ENCODE peak calls at places on chromosomes 5 and 9, in seven cellular contexts. One of them, this sample, is unnamed.

GRCh38 chr9:27394154-27394825 is 97.3 kb upstream of the EQTN start:
- DNase-seq in GM12878: no peak
- DNase-seq in SK-N-SH: no peak
- DNase-seq in K562: no peak
- DNase-seq in HepG2: no peak
- DNase-seq in HCT116: no peak
- DNase-seq in A549: no peak
- DNase-seq in this sample: no peak

GRCh38 chr5:131634996-131635754 is at the start of gene RAPGEF6:
- DNase-seq in HCT116: peak
- DNase-seq in K562: peak
- DNase-seq in A549: peak
- DNase-seq in SK-N-SH: peak
- DNase-seq in GM12878: peak
- DNase-seq in HepG2: peak
- DNase-seq in this sample: peak

GRCh38 chr9:136851941-136852663 is at the start of gene MAMDC4:
- DNase-seq in HepG2: no peak
- DNase-seq in SK-N-SH: no peak
- DNase-seq in GM12878: no peak
- DNase-seq in K562: no peak
- DNase-seq in A549: no peak
- DNase-seq in HCT116: no peak
- DNase-seq in this sample: no peak

GRCh38 chr5:177382423-177383029 is 1.7 kb upstream of the SLC34A1 start:
- DNase-seq in HepG2: no peak
- DNase-seq in GM12878: no peak
- DNase-seq in HCT116: no peak
- DNase-seq in K562: no peak
- DNase-seq in A549: no peak
- DNase-seq in SK-N-SH: peak
- DNase-seq in this sample: peak

GRCh38 chr5:91151947-91152346 is 231.2 kb downstream of the ARRDC3 start:
- DNase-seq in SK-N-SH: no peak
- DNase-seq in K562: no peak
- DNase-seq in HepG2: peak
- DNase-seq in A549: peak
- DNase-seq in GM12878: no peak
- DNase-seq in HCT116: no peak
- DNase-seq in this sample: peak

GRCh38 chr9:103757062-103757461 is 337.0 kb upstream of the SMC2 start:
- DNase-seq in K562: no peak
- DNase-seq in A549: no peak
- DNase-seq in HepG2: no peak
- DNase-seq in HCT116: no peak
- DNase-seq in SK-N-SH: no peak
- DNase-seq in GM12878: no peak
- DNase-seq in this sample: no peak

GRCh38 chr5:173304591-173304988 is 23.6 kb downstream of the STC2 start:
- DNase-seq in A549: no peak
- DNase-seq in GM12878: no peak
- DNase-seq in K562: no peak
- DNase-seq in HCT116: no peak
- DNase-seq in SK-N-SH: no peak
- DNase-seq in HepG2: peak
- DNase-seq in this sample: no peak

GRCh38 chr9:108551030-108551964 is 304.5 kb downstream of the ACTL7B start:
- DNase-seq in HepG2: no peak
- DNase-seq in SK-N-SH: no peak
- DNase-seq in A549: peak
- DNase-seq in K562: no peak
- DNase-seq in GM12878: no peak
- DNase-seq in HCT116: peak
- DNase-seq in this sample: peak

GRCh38 chr9:95584176-95584575 is 67.4 kb upstream of the PTCH1 start:
- DNase-seq in GM12878: no peak
- DNase-seq in HCT116: no peak
- DNase-seq in A549: no peak
- DNase-seq in SK-N-SH: no peak
- DNase-seq in HepG2: no peak
- DNase-seq in K562: no peak
- DNase-seq in this sample: no peak

GRCh38 chr5:127957183-127957582 is 126.4 kb upstream of the SLC12A2 start:
- DNase-seq in SK-N-SH: peak
- DNase-seq in GM12878: no peak
- DNase-seq in K562: no peak
- DNase-seq in HCT116: no peak
- DNase-seq in A549: peak
- DNase-seq in HepG2: peak
- DNase-seq in this sample: no peak

GRCh38 chr9:74609671-74610416 is 112.7 kb downstream of the RORB start:
- DNase-seq in K562: no peak
- DNase-seq in A549: no peak
- DNase-seq in HepG2: no peak
- DNase-seq in HCT116: no peak
- DNase-seq in GM12878: no peak
- DNase-seq in SK-N-SH: peak
- DNase-seq in this sample: peak

GRCh38 chr5:158435161-158435616 is 576.2 kb upstream of the CLINT1 start:
- DNase-seq in HCT116: no peak
- DNase-seq in GM12878: peak
- DNase-seq in HepG2: no peak
- DNase-seq in A549: no peak
- DNase-seq in SK-N-SH: no peak
- DNase-seq in K562: no peak
- DNase-seq in this sample: no peak

GRCh38 chr5:150612905-150613670 is 27.4 kb upstream of the SYNPO start:
- DNase-seq in K562: no peak
- DNase-seq in HepG2: no peak
- DNase-seq in GM12878: no peak
- DNase-seq in A549: no peak
- DNase-seq in HCT116: no peak
- DNase-seq in SK-N-SH: no peak
- DNase-seq in this sample: no peak

GRCh38 chr9:15182003-15182695 is 124.9 kb downstream of the TTC39B start:
- DNase-seq in SK-N-SH: peak
- DNase-seq in K562: no peak
- DNase-seq in HCT116: no peak
- DNase-seq in A549: no peak
- DNase-seq in GM12878: no peak
- DNase-seq in HepG2: no peak
- DNase-seq in this sample: no peak

GRCh38 chr5:75716715-75717081 is 539 bp downstream of the POC5 start:
- DNase-seq in HepG2: no peak
- DNase-seq in GM12878: no peak
- DNase-seq in A549: no peak
- DNase-seq in SK-N-SH: peak
- DNase-seq in K562: no peak
- DNase-seq in HCT116: no peak
- DNase-seq in this sample: peak

GRCh38 chr5:179837076-179838011 is 16.6 kb downstream of the SQSTM1 start:
- DNase-seq in GM12878: no peak
- DNase-seq in SK-N-SH: no peak
- DNase-seq in HCT116: no peak
- DNase-seq in HepG2: no peak
- DNase-seq in K562: no peak
- DNase-seq in A549: no peak
- DNase-seq in this sample: no peak

GRCh38 chr5:120609570-120609969 is 145.5 kb downstream of the PRR16 start:
- DNase-seq in GM12878: no peak
- DNase-seq in A549: no peak
- DNase-seq in HCT116: no peak
- DNase-seq in HepG2: no peak
- DNase-seq in SK-N-SH: no peak
- DNase-seq in K562: no peak
- DNase-seq in this sample: no peak

GRCh38 chr9:134766587-134766986 is 114.0 kb upstream of the FCN2 start:
- DNase-seq in HepG2: no peak
- DNase-seq in GM12878: no peak
- DNase-seq in K562: no peak
- DNase-seq in A549: no peak
- DNase-seq in SK-N-SH: no peak
- DNase-seq in HCT116: no peak
- DNase-seq in this sample: no peak

GRCh38 chr9:134764870-134765269 is 115.7 kb upstream of the FCN2 start:
- DNase-seq in SK-N-SH: no peak
- DNase-seq in HepG2: no peak
- DNase-seq in HCT116: no peak
- DNase-seq in K562: no peak
- DNase-seq in A549: no peak
- DNase-seq in GM12878: no peak
- DNase-seq in this sample: no peak

GRCh38 chr9:134769084-134769455 is 111.5 kb upstream of the FCN2 start:
- DNase-seq in HepG2: no peak
- DNase-seq in HCT116: no peak
- DNase-seq in SK-N-SH: peak
- DNase-seq in K562: no peak
- DNase-seq in A549: no peak
- DNase-seq in GM12878: no peak
- DNase-seq in this sample: no peak

GRCh38 chr9:134768332-134769083 is 112.1 kb upstream of the FCN2 start:
- DNase-seq in K562: no peak
- DNase-seq in GM12878: no peak
- DNase-seq in HepG2: no peak
- DNase-seq in HCT116: no peak
- DNase-seq in SK-N-SH: no peak
- DNase-seq in A549: no peak
- DNase-seq in this sample: no peak

GRCh38 chr9:134765785-134766184 is 114.8 kb upstream of the FCN2 start:
- DNase-seq in K562: no peak
- DNase-seq in HepG2: no peak
- DNase-seq in SK-N-SH: no peak
- DNase-seq in HCT116: no peak
- DNase-seq in A549: no peak
- DNase-seq in GM12878: no peak
- DNase-seq in this sample: no peak
- H3K4me2 ChIP-seq in K562: no peak
- H3K4me2 ChIP-seq in HepG2: no peak
- H3K4me2 ChIP-seq in SK-N-SH: no peak
- H3K4me2 ChIP-seq in HCT116: no peak
- H3K4me2 ChIP-seq in A549: no peak
- H3K4me2 ChIP-seq in GM12878: peak
- H3K4me2 ChIP-seq in this sample: no peak

GRCh38 chr9:120514599-120514854 is 65.4 kb downstream of the CDK5RAP2 start:
- DNase-seq in HCT116: no peak
- DNase-seq in K562: no peak
- DNase-seq in HepG2: no peak
- DNase-seq in SK-N-SH: no peak
- DNase-seq in A549: no peak
- DNase-seq in GM12878: no peak
- DNase-seq in this sample: no peak

GRCh38 chr9:120510816-120511215 is 69.2 kb downstream of the CDK5RAP2 start:
- DNase-seq in HCT116: no peak
- DNase-seq in HepG2: no peak
- DNase-seq in K562: no peak
- DNase-seq in GM12878: no peak
- DNase-seq in SK-N-SH: no peak
- DNase-seq in A549: no peak
- DNase-seq in this sample: no peak

GRCh38 chr9:120507936-120508510 is 71.9 kb downstream of the CDK5RAP2 start:
- DNase-seq in HCT116: no peak
- DNase-seq in GM12878: no peak
- DNase-seq in K562: peak
- DNase-seq in HepG2: no peak
- DNase-seq in A549: no peak
- DNase-seq in SK-N-SH: no peak
- DNase-seq in this sample: no peak

GRCh38 chr9:120513825-120514598 is 66.0 kb downstream of the CDK5RAP2 start:
- DNase-seq in HCT116: no peak
- DNase-seq in GM12878: no peak
- DNase-seq in HepG2: no peak
- DNase-seq in A549: no peak
- DNase-seq in SK-N-SH: no peak
- DNase-seq in K562: no peak
- DNase-seq in this sample: no peak
- TF ChIP-seq REST in HCT116: no peak
- TF ChIP-seq REST in GM12878: no peak
- TF ChIP-seq REST in HepG2: no peak
- TF ChIP-seq REST in A549: no peak
- TF ChIP-seq REST in SK-N-SH: no peak
- TF ChIP-seq REST in K562: no peak
- TF ChIP-seq REST in this sample: no peak

GRCh38 chr5:135034186-135034962 is at the start of gene PITX1:
- DNase-seq in K562: peak
- DNase-seq in HepG2: peak
- DNase-seq in SK-N-SH: peak
- DNase-seq in GM12878: no peak
- DNase-seq in HCT116: peak
- DNase-seq in A549: peak
- DNase-seq in this sample: peak
- H3K4me2 ChIP-seq in K562: peak
- H3K4me2 ChIP-seq in HepG2: peak
- H3K4me2 ChIP-seq in SK-N-SH: peak
- H3K4me2 ChIP-seq in GM12878: peak
- H3K4me2 ChIP-seq in HCT116: peak
- H3K4me2 ChIP-seq in A549: peak
- H3K4me2 ChIP-seq in this sample: peak

GRCh38 chr5:43068037-43068436 is 27.9 kb upstream of the ANXA2R start:
- DNase-seq in A549: no peak
- DNase-seq in SK-N-SH: no peak
- DNase-seq in HepG2: no peak
- DNase-seq in K562: no peak
- DNase-seq in GM12878: no peak
- DNase-seq in HCT116: no peak
- DNase-seq in this sample: no peak

GRCh38 chr5:43066799-43067741 is 27.0 kb upstream of the ANXA2R start:
- DNase-seq in HCT116: peak
- DNase-seq in K562: peak
- DNase-seq in A549: peak
- DNase-seq in SK-N-SH: peak
- DNase-seq in GM12878: peak
- DNase-seq in HepG2: peak
- DNase-seq in this sample: peak

GRCh38 chr5:43065384-43066230 is 25.5 kb upstream of the ANXA2R start:
- DNase-seq in HCT116: no peak
- DNase-seq in SK-N-SH: no peak
- DNase-seq in K562: peak
- DNase-seq in HepG2: no peak
- DNase-seq in GM12878: no peak
- DNase-seq in A549: no peak
- DNase-seq in this sample: peak

GRCh38 chr5:43063731-43064171 is 23.6 kb upstream of the ANXA2R start:
- DNase-seq in SK-N-SH: no peak
- DNase-seq in K562: peak
- DNase-seq in HepG2: no peak
- DNase-seq in GM12878: no peak
- DNase-seq in HCT116: no peak
- DNase-seq in A549: no peak
- DNase-seq in this sample: peak

DNA sequence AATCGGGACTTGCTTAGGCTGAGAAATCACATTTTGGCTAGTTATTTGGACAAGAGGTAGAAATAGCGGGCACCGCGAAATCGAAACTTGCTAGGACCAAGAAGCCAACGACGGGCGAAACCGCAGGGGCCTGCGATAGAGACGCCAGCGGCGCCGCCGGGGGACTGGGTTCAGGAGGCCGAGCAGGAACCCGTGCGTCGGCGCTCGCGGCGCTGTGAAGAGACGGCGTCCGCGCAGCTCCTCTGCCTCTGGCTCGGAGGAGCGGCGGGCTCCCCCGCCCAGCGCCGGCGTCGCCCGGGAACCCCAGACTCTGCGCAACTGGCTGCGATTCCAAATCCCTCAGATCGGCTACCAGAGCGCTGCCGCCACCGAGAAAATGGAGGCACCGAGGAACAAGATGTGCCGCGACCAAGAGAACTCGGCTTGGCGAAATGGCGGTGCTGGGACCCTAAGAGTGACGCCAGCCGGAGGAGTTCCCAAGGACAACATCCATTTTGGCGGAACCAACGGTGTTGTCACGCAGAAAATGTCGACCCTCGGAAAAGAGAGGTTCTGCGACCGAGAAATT is 26.2 kb upstream of the ANXA2R start:
- DNase-seq in A549: no peak
- DNase-seq in HCT116: peak
- DNase-seq in K562: peak
- DNase-seq in SK-N-SH: peak
- DNase-seq in HepG2: peak
- DNase-seq in GM12878: peak
- DNase-seq in this sample: peak
- TF ChIP-seq REST in A549: no peak
- TF ChIP-seq REST in HCT116: no peak
- TF ChIP-seq REST in K562: no peak
- TF ChIP-seq REST in SK-N-SH: no peak
- TF ChIP-seq REST in HepG2: no peak
- TF ChIP-seq REST in GM12878: no peak
- TF ChIP-seq REST in this sample: no peak